ENCODE peak calls at places on chromosomes 13 and 19, in five cellular contexts. S, P, Q, M and G are unnamed samples.

GRCh38 chr13:50797081-50797480 is 46.4 kb downstream of the DLEU7 start:
- DNase-seq in S (no peak), P (no peak), Q (no peak), M (no peak), G (no peak)

GRCh38 chr19:2251577-2252480 is 2.7 kb downstream of the AMH start:
- DNase-seq in S (no peak), P (peak), Q (no peak), M (no peak), G (no peak)

GRCh38 chr19:11063434-11063833 is 25.8 kb upstream of the LDLR start:
- DNase-seq in S (no peak), P (no peak), Q (no peak), M (no peak), G (peak)

GRCh38 chr13:22789916-22790315 is 390.9 kb upstream of the SGCG start:
- DNase-seq in S (no peak), P (no peak), Q (no peak), M (no peak), G (no peak)

GRCh38 chr19:37505958-37506386 is 767 bp upstream of the ZNF793 start:
- DNase-seq in S (peak), P (no peak), Q (no peak), M (no peak), G (no peak)

GRCh38 chr19:32924200-32924599 is 47.6 kb downstream of the CEP89 start:
- DNase-seq in S (peak), P (no peak), Q (no peak), M (no peak), G (peak)

GRCh38 chr19:31312004-31312403 is 37.2 kb downstream of the TSHZ3 start:
- DNase-seq in S (no peak), P (peak), Q (no peak), M (no peak), G (peak)

GRCh38 chr13:20171364-20171763 is 10.5 kb upstream of the GJA3 start:
- DNase-seq in S (no peak), P (no peak), Q (no peak), M (no peak), G (no peak)

GRCh38 chr13:108682714-108683113 is 53.3 kb downstream of the MYO16 start:
- DNase-seq in S (no peak), P (no peak), Q (no peak), M (no peak), G (no peak)

GRCh38 chr19:35644987-35645679 is 3.0 kb upstream of the COX6B1 start:
- DNase-seq in S (peak), P (peak), Q (peak), M (peak), G (peak)

GRCh38 chr19:58007285-58007684 is 4.7 kb upstream of the ZNF606 start:
- DNase-seq in S (no peak), P (no peak), Q (peak), M (no peak), G (no peak)

GRCh38 chr19:14115761-14116160 is 1.8 kb downstream of the PRKACA start:
- DNase-seq in S (no peak), P (no peak), Q (no peak), M (no peak), G (no peak)

GRCh38 chr19:48390188-48391099 is 907 bp downstream of the KDELR1 start:
- DNase-seq in S (peak), P (peak), Q (peak), M (no peak), G (peak)

GRCh38 chr13:40452741-40453665 is 213.4 kb downstream of the FOXO1 start:
- DNase-seq in S (no peak), P (no peak), Q (no peak), M (no peak), G (peak)

GRCh38 chr13:113582841-113583631 is 1.5 kb upstream of the TFDP1 start:
- DNase-seq in S (no peak), P (no peak), Q (no peak), M (no peak), G (no peak)

GRCh38 chr19:51421229-51422052 is 4.0 kb upstream of the SIGLEC10 start:
- DNase-seq in S (no peak), P (no peak), Q (no peak), M (no peak), G (no peak)

GRCh38 chr13:46753137-46753536 is 43.8 kb downstream of the ESD start:
- DNase-seq in S (no peak), P (no peak), Q (no peak), M (no peak), G (no peak)

GRCh38 chr13:104014803-104015645 is 948.8 kb upstream of the SLC10A2 start:
- DNase-seq in S (no peak), P (no peak), Q (no peak), M (no peak), G (peak)

GRCh38 chr19:1280588-1281269 is 4.9 kb upstream of the EFNA2 start:
- DNase-seq in S (peak), P (no peak), Q (no peak), M (no peak), G (no peak)

GRCh38 chr13:34161829-34162544 is 344.0 kb downstream of the RFC3 start:
- DNase-seq in S (no peak), P (peak), Q (no peak), M (no peak), G (peak)

GRCh38 chr19:3670258-3670795 is 29.9 kb downstream of the PIP5K1C start:
- DNase-seq in S (peak), P (peak), Q (no peak), M (no peak), G (peak)

GRCh38 chr13:46367622-46368327 is 19.3 kb downstream of the RUBCNL start:
- DNase-seq in S (no peak), P (no peak), Q (no peak), M (no peak), G (peak)

GRCh38 chr19:17294051-17294891 is 9.0 kb downstream of the ABHD8 start:
- DNase-seq in S (peak), P (peak), Q (peak), M (no peak), G (no peak)

GRCh38 chr13:43374621-43375020 is 351.2 kb downstream of the DNAJC15 start:
- DNase-seq in S (no peak), P (no peak), Q (no peak), M (no peak), G (peak)

GRCh38 chr19:2650515-2650914 is 52.0 kb downstream of the GNG7 start:
- DNase-seq in S (peak), P (no peak), Q (no peak), M (no peak), G (no peak)

GRCh38 chr19:34085336-34085735 is 87.0 kb upstream of the LSM14A start:
- DNase-seq in S (no peak), P (no peak), Q (no peak), M (no peak), G (no peak)

GRCh38 chr19:2046046-2046907 is 4.8 kb downstream of the MKNK2 start:
- DNase-seq in S (peak), P (no peak), Q (no peak), M (no peak), G (no peak)

GRCh38 chr13:88014527-88014926 is 343.4 kb downstream of the SLITRK5 start:
- DNase-seq in S (no peak), P (no peak), Q (no peak), M (no peak), G (no peak)

GRCh38 chr19:49554701-49555181 is 25.6 kb downstream of the NOSIP start:
- DNase-seq in S (peak), P (no peak), Q (no peak), M (no peak), G (no peak)

GRCh38 chr19:13441810-13442512 is 64.3 kb downstream of the CACNA1A start:
- DNase-seq in S (peak), P (peak), Q (peak), M (peak), G (peak)

GRCh38 chr13:42211704-42212103 is 60.2 kb upstream of the AKAP11 start:
- DNase-seq in S (no peak), P (no peak), Q (no peak), M (no peak), G (peak)

GRCh38 chr19:50677636-50678035 is 28.4 kb downstream of the C19orf81 start:
- DNase-seq in S (no peak), P (no peak), Q (peak), M (no peak), G (no peak)

GRCh38 chr13:111658150-111659100 is 338.0 kb downstream of the TEX29 start:
- DNase-seq in S (no peak), P (no peak), Q (no peak), M (no peak), G (no peak)

GRCh38 chr13:30312859-30313258 is 5.5 kb upstream of the KATNAL1 start:
- DNase-seq in S (no peak), P (peak), Q (no peak), M (no peak), G (no peak)

GRCh38 chr19:911197-912033 is 1.6 kb downstream of the R3HDM4 start:
- DNase-seq in S (no peak), P (no peak), Q (no peak), M (no peak), G (no peak)